ENCODE peak calls at places on chromosomes 13 and 19, in five cellular contexts. F is K562, T is GM12878, P is SK-N-SH, R is HepG2. K is an unnamed sample.

GRCh38 chr13:37074703-37075102 is 15.2 kb upstream of the SUPT20H start:
- DNase-seq in F (no peak), T (no peak), P (peak; percentile 39), R (no peak), K (no peak)

GRCh38 chr13:30870049-30870884 is 35.8 kb upstream of the MEDAG start:
- DNase-seq in F (peak; percentile 78), T (no peak), P (no peak), R (no peak), K (no peak)

GRCh38 chr19:6828698-6829633 is 56.5 kb downstream of the VAV1 start:
- DNase-seq in F (peak; percentile 90), T (peak; percentile 8), P (no peak), R (no peak), K (peak; percentile 37)

GRCh38 chr13:34207334-34207733 is 389.4 kb downstream of the RFC3 start:
- DNase-seq in F (no peak), T (no peak), P (no peak), R (no peak), K (no peak)

GRCh38 chr19:45598267-45599011 is 3.6 kb downstream of the GPR4 start:
- DNase-seq in F (no peak), T (no peak), P (peak; percentile 50), R (no peak), K (no peak)

GRCh38 chr19:27793128-27793643 is 1419.8 kb downstream of the UQCRFS1 start:
- DNase-seq in F (peak; percentile 82), T (peak; percentile 61), P (peak; percentile 65), R (peak; percentile 87), K (peak; percentile 94)

GRCh38 chr19:49830766-49831165 is 12.7 kb downstream of the MED25 start:
- DNase-seq in F (no peak), T (no peak), P (no peak), R (no peak), K (no peak)

GRCh38 chr13:46855664-46856063 is 41.2 kb downstream of the HTR2A start:
- DNase-seq in F (no peak), T (no peak), P (no peak), R (no peak), K (no peak)

GRCh38 chr13:84479656-84480055 is 597.4 kb upstream of the SLITRK1 start:
- DNase-seq in F (no peak), T (no peak), P (no peak), R (no peak), K (no peak)

GRCh38 chr19:49677232-49677881 is at the start of gene PRMT1:
- DNase-seq in F (peak; percentile 77), T (no peak), P (peak; percentile 78), R (peak; percentile 35), K (peak; percentile 87)

GRCh38 chr19:2154587-2155075 is 3.3 kb upstream of the AP3D1 start:
- DNase-seq in F (no peak), T (no peak), P (no peak), R (no peak), K (no peak)

GRCh38 chr13:23558675-23559536 is 11.3 kb upstream of the TNFRSF19 start:
- DNase-seq in F (no peak), T (no peak), P (peak; percentile 31), R (peak; percentile 97), K (peak; percentile 89)

GRCh38 chr13:98591721-98592352 is 14.9 kb upstream of the STK24 start:
- DNase-seq in F (no peak), T (no peak), P (no peak), R (no peak), K (no peak)

GRCh38 chr13:39032150-39032549 is 5.7 kb downstream of the PROSER1 start:
- DNase-seq in F (no peak), T (no peak), P (no peak), R (no peak), K (no peak)
- TF ChIP-seq REST in F (no peak), T (no peak), P (no peak), R (no peak), K (no peak)

GRCh38 chr19:48170817-48171347 is 402 bp downstream of the ZSWIM9 start:
- DNase-seq in F (no peak), T (no peak), P (peak; percentile 64), R (no peak), K (no peak)
- H3K27ac ChIP-seq in F (peak overlapping the region; percentile 42), T (peak overlapping the region; percentile 99), P (peak overlapping the region; percentile 97), R (peak overlapping the region; percentile 99), K (peak overlapping the region; percentile 97)

DNA sequence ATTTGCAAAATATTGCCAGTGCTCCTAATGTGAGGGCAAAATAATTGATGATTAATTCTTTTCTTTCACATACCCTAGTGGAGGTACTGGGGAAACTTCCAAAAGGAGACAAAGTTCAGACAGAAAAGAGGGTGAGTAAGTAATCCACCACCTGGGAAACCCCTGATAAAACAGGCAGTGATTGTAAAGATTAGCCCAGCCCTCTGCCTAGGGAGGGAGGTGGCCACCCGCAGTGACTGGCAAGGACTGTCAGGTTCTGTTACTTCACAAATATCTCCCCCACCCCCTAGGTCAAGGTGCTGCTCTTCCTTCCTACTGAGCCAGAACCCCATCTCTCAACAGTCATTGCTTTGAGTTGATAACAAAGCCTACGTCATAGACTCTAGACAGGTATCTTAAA is 239.7 kb downstream of the DNAJC15 start:
- DNase-seq in F (no peak), T (no peak), P (no peak), R (no peak), K (no peak)
- TF ChIP-seq GABPA in F (no peak), T (no peak), P (no peak), R (no peak), K (no peak)

GRCh38 chr19:33394723-33395560 is 21.4 kb downstream of the CEBPG start:
- DNase-seq in F (no peak), T (no peak), P (peak; percentile 38), R (no peak), K (no peak)

GRCh38 chr19:33392341-33393285 is 19.1 kb downstream of the CEBPG start:
- DNase-seq in F (no peak), T (no peak), P (peak; percentile 89), R (peak; percentile 92), K (no peak)

GRCh38 chr19:33394006-33394722 is 20.7 kb downstream of the CEBPG start:
- DNase-seq in F (no peak), T (no peak), P (no peak), R (peak; percentile 55), K (peak; percentile 76)

GRCh38 chr19:33391631-33392249 is 18.2 kb downstream of the CEBPG start:
- DNase-seq in F (no peak), T (no peak), P (peak; percentile 26), R (no peak), K (no peak)

DNA sequence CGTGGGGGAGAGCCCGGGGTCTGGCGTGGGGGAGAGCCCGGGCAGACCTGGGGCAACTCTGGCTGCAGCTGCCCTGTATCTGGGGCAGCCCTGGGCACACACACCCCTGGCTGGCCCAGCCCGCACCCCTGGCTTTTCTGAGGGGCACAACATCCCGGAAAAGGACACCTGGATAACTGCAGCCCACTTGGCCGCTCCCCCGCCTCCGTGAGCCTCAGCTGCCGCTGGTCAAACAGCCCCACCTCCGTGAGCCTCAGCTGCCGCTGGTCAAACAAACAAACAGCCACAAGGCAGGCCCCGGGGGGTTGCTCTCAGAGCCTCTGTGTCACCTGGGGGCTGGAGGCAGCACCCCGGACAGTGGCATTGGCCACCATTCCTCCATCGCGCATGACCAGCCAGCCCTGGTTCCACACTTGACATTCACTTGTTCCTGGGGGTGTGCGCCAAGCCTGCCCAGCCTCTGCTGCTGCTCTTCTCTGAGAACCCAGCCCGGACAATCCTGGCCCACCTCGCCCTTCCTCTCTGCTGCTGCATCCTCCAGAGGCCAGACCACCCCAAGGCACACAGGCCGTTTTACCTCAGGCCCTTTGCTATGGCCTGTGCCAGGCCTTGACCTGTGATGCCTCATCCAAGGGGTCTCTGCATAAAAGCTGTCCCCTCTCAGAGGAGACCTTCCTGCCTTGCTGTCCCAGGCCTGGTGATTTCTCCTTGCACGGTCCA is 19.9 kb downstream of the CEBPG start:
- DNase-seq in F (no peak), T (no peak), P (peak; percentile 47), R (peak; percentile 54), K (no peak)
- TF ChIP-seq REST in F (no peak), T (no peak), P (peak; percentile 58), R (peak; percentile 23), K (peak; percentile 82)

DNA sequence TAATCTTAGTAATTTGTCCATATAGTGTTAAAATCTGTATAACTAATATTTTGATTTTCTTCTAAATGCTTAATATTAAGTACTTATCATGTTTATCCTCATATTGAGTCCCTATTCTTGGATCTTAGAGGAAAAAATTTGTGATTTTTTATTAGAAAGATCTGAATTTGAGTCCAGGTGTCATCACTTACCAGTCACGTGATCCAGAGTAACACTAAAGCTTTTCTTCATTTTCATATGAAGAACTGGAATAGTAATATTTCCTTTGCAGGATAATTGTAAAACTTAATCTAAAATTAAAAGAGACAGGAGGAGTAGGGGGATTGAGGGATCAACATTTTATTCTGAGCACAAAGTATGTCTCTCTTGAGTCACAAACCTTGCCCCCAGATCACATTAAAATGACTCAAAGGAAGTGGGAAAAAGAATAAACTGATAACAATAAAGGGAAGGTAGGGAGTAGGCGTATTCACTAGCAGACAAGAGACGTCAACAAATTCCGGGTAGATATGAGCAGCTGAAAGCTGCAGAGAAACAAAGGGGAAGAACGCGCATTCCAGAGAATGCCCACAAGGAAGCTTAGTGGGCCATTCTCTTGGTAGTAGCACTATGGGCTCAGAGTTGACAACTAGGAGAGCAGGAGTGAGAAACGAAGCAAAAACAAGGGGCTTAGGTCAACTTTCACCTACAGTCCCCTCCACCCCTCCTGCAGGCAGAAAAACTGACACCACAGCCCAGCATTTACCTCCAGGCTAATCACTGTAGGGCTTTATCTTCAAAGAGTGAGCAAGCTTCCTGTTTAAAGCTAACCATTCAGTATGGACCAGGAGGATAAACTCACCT is 123.1 kb downstream of the SPRY2 start:
- DNase-seq in F (no peak), T (no peak), P (no peak), R (no peak), K (no peak)
- H3K27ac ChIP-seq in F (no peak overlapping the region), T (no peak overlapping the region), P (no peak overlapping the region), R (no peak overlapping the region), K (no peak overlapping the region)

K was measured in HL-60.